ENCODE peak calls at places on chromosome 12, in ten cellular contexts. O is ovary, Y is suprapubic skin, W is stomach, I is esophagus squamous epithelium, S is endodermal cell, F is heart left ventricle, Z is uterus, G is pancreas, T is thyroid gland. A is an unnamed sample.

GRCh38 chr12:32264995-32265394 is 134.4 kb upstream of the FGD4 start:
- DNase-seq in G (no peak), O (no peak), W (no peak), Z (no peak), Y (no peak), F (no peak), T (no peak), I (no peak), S (no peak), A (no peak)

GRCh38 chr12:49043856-49044258 is 16.7 kb downstream of the KMT2D start:
- DNase-seq in G (no peak), O (peak; percentile 67), S (peak; percentile 97), Y (peak; percentile 83), F (peak; percentile 66), W (peak; percentile 60), T (no peak), I (no peak), Z (no peak), A (no peak)

GRCh38 chr12:6941267-6941666 is 2.3 kb upstream of the RNU7-1 start:
- DNase-seq in W (no peak), Z (no peak), Y (no peak), G (peak; percentile 82), I (no peak), S (no peak), T (no peak), O (peak; percentile 66), F (no peak), A (no peak)

GRCh38 chr12:56521209-56521589 is 421 bp upstream of the RBMS2 start:
- DNase-seq in Z (peak; percentile 31), G (no peak), Y (no peak), F (peak; percentile 51), W (no peak), S (no peak), I (no peak), O (no peak), T (peak; percentile 40), A (no peak)

GRCh38 chr12:106498056-106498455 is 84.7 kb upstream of the RFX4 start:
- DNase-seq in W (no peak), S (no peak), Y (no peak), I (no peak), G (no peak), Z (no peak), F (peak; percentile 27), T (peak; percentile 47), O (no peak), A (no peak)

GRCh38 chr12:4700621-4701026 is 19.6 kb upstream of the GALNT8 start:
- DNase-seq in F (peak; percentile 73), Y (no peak), W (no peak), G (no peak), O (peak; percentile 42), S (peak; percentile 65), Z (peak; percentile 87), I (no peak), T (peak; percentile 79), A (peak; percentile 63)

GRCh38 chr12:4148418-4149056 is 125.0 kb upstream of the CCND2 start:
- DNase-seq in I (peak; percentile 30), O (no peak), W (peak; percentile 40), F (peak; percentile 54), Z (no peak), T (peak; percentile 48), S (peak; percentile 31), G (no peak), Y (no peak), A (peak; percentile 72)

GRCh38 chr12:81329088-81329487 is 251.2 kb downstream of the ACSS3 start:
- DNase-seq in O (no peak), F (no peak), S (peak; percentile 84), I (no peak), Y (no peak), W (no peak), G (no peak), Z (no peak), T (no peak), A (no peak)

DNA sequence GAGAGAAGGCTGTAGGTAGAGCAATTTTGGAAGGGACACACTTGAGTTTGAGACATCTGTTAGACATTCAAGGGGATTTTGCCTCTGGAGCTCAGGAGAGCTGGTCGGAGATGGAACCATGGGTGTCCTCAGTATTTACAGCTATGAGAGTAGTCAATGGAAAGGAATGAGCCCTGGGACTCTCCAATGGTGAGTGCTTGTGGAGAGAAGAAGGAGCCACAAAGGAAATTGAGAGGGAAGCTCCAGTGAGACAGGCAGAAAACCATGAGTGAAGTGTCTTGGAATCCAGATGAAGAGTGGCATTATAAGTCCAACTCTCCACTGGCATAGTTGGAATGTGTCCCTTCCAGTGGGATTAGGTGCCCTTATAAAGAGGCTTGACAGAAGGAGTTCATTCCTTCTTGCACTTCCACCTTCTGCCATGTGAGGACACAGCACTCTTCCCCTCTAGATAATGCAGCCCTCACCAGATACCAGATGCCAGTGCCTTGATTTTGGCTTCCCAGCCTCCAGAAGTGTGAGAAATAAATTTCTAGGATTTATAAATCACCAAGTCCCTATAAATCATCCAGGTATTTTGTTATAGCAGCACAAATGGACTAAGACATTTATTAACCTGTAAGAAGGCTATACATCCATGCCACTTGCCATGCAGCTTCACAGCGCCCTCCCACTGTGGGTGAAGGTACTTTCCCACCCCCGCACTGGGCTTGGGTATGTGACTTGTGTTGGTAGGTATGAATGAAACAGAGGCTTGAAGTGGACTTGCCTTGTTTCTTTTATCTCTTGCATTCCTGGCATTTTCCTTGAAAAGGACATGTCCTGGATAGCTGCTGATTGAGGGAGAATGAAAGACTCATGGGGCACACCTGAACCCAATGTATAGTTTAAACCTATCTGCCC is 27.3 kb downstream of the LLPH start:
- DNase-seq in O (no peak), F (no peak), G (no peak), T (no peak), W (no peak), Z (no peak), Y (no peak), S (peak; percentile 83), I (no peak), A (no peak)
- TF ChIP-seq CTCF in O (no peak), F (no peak), G (no peak), T (no peak), W (no peak), Z (no peak), Y (no peak), S (peak; percentile 71), I (peak; percentile 8), A (no peak)

GRCh38 chr12:66188584-66189475 is at the start of gene IRAK3:
- DNase-seq in Y (peak; percentile 95), I (peak; percentile 13), Z (peak; percentile 75), O (peak; percentile 79), F (peak; percentile 93), S (peak; percentile 86), G (peak; percentile 75), T (peak; percentile 65), W (peak; percentile 86), A (peak; percentile 93)

GRCh38 chr12:66191547-66192126 is 2.6 kb downstream of the IRAK3 start:
- DNase-seq in I (no peak), Y (no peak), T (no peak), O (no peak), W (no peak), Z (no peak), F (no peak), S (peak; percentile 36), G (no peak), A (no peak)

GRCh38 chr12:66187822-66188221 is 1.2 kb upstream of the IRAK3 start:
- DNase-seq in S (peak; percentile 7), G (no peak), T (no peak), F (no peak), I (no peak), W (no peak), Z (no peak), Y (no peak), O (no peak), A (no peak)

GRCh38 chr12:66190519-66191406 is 1.7 kb downstream of the IRAK3 start:
- DNase-seq in I (no peak), Y (no peak), W (no peak), G (no peak), T (no peak), Z (no peak), F (no peak), O (no peak), S (peak; percentile 45), A (no peak)

DNA sequence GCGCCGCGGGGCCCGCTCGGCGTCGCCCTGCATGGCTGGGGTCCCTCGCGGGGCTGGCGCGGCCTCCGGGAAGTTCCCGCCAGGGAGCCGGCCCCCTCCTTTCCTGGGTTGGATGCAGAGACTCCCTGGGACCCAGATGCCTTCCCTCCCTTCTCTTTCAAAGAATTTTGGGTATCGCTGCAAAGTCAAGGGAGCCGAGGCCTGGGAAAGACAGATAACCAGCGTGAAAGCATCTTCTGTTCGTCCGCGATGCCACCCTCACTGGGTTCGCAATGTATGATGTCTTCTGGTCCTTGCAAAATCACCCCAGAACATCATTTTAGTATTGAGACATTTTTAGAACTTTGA is 436 bp downstream of the IRAK3 start:
- DNase-seq in F (peak; percentile 34), G (no peak), T (no peak), Z (no peak), S (no peak), Y (no peak), I (no peak), W (no peak), O (no peak), A (no peak)
- H3K4me3 ChIP-seq in F (peak overlapping the region; percentile 62), G (peak overlapping the region; percentile 51), T (no peak overlapping the region), Z (peak overlapping the region; percentile 19), S (no peak overlapping the region), Y (peak overlapping the region; percentile 61), I (peak overlapping the region; percentile 39), W (peak overlapping the region; percentile 59), O (peak overlapping the region; percentile 35), A (peak overlapping the region; percentile 52)

GRCh38 chr12:124386059-124386458 is 91.2 kb downstream of the RFLNA start:
- DNase-seq in T (no peak), W (no peak), Y (no peak), G (peak; percentile 79), Z (no peak), F (peak; percentile 75), I (no peak), S (no peak), O (peak; percentile 72), A (no peak)

GRCh38 chr12:124385219-124385969 is 90.5 kb downstream of the RFLNA start:
- DNase-seq in I (no peak), T (no peak), S (no peak), Z (peak; percentile 68), W (no peak), Y (no peak), O (no peak), F (peak; percentile 54), G (no peak), A (no peak)

GRCh38 chr12:124386661-124387509 is 92.0 kb downstream of the RFLNA start:
- DNase-seq in S (no peak), G (peak; percentile 82), W (no peak), O (no peak), Y (no peak), I (no peak), Z (no peak), F (peak; percentile 60), T (no peak), A (no peak)

GRCh38 chr12:124383028-124383427 is 88.1 kb downstream of the RFLNA start:
- DNase-seq in S (no peak), Z (no peak), T (no peak), I (no peak), O (no peak), G (no peak), W (no peak), F (no peak), Y (no peak), A (no peak)

DNA sequence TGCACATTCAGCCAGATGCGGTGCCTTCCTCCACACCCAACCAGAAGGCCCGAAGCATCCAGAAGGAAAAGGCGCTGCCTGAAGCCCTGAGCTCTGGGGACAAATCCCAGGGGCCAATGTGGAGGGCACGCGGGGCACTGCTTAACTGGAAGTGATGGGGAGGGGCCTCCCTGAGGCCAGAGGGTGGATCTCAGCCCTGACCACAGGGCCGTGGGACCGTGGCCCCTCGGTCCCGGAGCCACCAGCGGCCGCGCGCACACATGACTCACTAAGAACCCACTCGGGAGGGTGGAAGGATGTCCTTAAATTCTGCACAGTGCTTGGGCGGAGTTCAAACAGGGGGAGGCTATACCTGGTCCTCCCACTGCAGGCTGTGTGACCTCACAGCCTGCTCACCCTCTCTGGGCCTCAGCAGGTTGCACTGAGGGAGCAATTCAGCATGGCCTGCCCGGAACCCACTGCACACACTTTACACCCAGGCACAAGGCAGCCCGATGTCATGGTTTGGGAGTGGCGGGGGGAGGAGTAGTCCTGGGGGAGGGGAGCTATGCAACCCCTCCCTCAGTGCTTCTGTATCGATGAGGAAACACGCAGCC is 89.5 kb downstream of the RFLNA start:
- DNase-seq in G (no peak), Z (no peak), W (no peak), T (no peak), S (no peak), O (no peak), I (no peak), Y (no peak), F (peak; percentile 50), A (no peak)
- H3K27ac ChIP-seq in G (no peak overlapping the region), Z (peak overlapping the region; percentile 90), W (peak overlapping the region; percentile 29), T (no peak overlapping the region), S (no peak overlapping the region), O (no peak overlapping the region), I (no peak overlapping the region), Y (no peak overlapping the region), F (no peak overlapping the region), A (no peak overlapping the region)

DNA sequence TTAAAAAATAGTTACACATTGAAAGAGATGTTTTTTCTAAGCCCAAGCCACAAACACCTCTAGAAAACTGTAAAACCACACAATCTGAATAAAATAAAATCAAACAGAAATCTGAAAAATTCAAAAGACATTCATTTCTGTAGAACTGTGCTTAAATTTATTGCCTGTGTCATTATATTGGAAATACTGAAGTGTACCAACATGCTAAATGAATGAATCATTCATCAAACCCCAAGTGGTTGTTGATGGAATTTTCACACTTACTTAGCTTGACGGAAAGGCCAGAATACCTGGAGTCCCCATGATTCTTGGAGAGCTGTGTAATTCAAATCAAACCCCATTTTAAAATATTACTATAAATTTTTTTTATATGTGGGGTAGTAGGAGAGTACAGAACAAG is 2.7 kb downstream of the KITLG start:
- DNase-seq in I (no peak), Z (no peak), W (no peak), G (no peak), T (no peak), F (no peak), O (no peak), Y (no peak), S (no peak), A (no peak)
- TF ChIP-seq CTCF in I (peak; percentile 66), Z (peak; percentile 13), W (no peak), G (peak; percentile 10), T (no peak), F (peak; percentile 8), O (no peak), Y (no peak), S (peak; percentile 56), A (no peak)